ENCODE peak calls at places on chromosomes 6 and 20, in ten cellular contexts. I is activated B cell treated with CpG ODN at 0.5 μM for 24 hours, R is foreskin fibroblast, P is left ventricle myocardium inferior, F is fibroblast of pulmonary artery, W is RWPE2, H is OCI-LY7, X is pancreas, C is esophagus muscularis mucosa, J is colonic mucosa. V is an unnamed sample.

GRCh38 chr20:49513531-49513930 is 31.1 kb upstream of the KCNB1 start:
- DNase-seq in C (no peak), W (no peak), H (peak), I (no peak), F (no peak), X (no peak), J (no peak), R (no peak), P (no peak), V (no peak)

GRCh38 chr20:50438986-50439407 is 71.2 kb upstream of the PTPN1 start:
- DNase-seq in F (no peak), P (no peak), X (no peak), J (no peak), R (peak), C (no peak), W (peak), H (no peak), I (no peak), V (no peak)

GRCh38 chr20:21693322-21693721 is 12.1 kb upstream of the PAX1 start:
- DNase-seq in W (no peak), C (no peak), X (no peak), F (no peak), J (no peak), R (no peak), I (no peak), H (peak), P (no peak), V (no peak)

GRCh38 chr6:36691612-36692011 is 6.0 kb upstream of the RAB44 start:
- DNase-seq in X (no peak), W (no peak), J (no peak), R (no peak), H (no peak), F (no peak), C (no peak), I (no peak), P (no peak), V (no peak)

GRCh38 chr6:148239215-148239614 is 103.4 kb upstream of the SASH1 start:
- DNase-seq in F (no peak), X (no peak), H (no peak), I (no peak), J (no peak), C (peak), W (no peak), R (no peak), P (no peak), V (no peak)

GRCh38 chr6:169725270-169726048 is 1.2 kb upstream of the PHF10 start:
- DNase-seq in R (peak), W (peak), C (peak), P (peak), J (peak), F (peak), I (no peak), H (peak), X (peak), V (no peak)

GRCh38 chr6:170522565-170523183 is 30.4 kb downstream of the PSMB1 start:
- DNase-seq in C (no peak), F (peak), R (peak), J (no peak), I (no peak), H (no peak), X (no peak), P (no peak), W (no peak), V (no peak)

GRCh38 chr6:134577998-134578397 is 260.1 kb upstream of the SGK1 start:
- DNase-seq in F (peak), I (no peak), H (no peak), X (no peak), R (peak), P (no peak), J (no peak), C (no peak), W (no peak), V (no peak)

GRCh38 chr6:116663308-116663707 is 5.3 kb downstream of the ZUP1 start:
- DNase-seq in I (no peak), W (no peak), P (no peak), J (no peak), X (no peak), F (no peak), R (no peak), C (no peak), H (no peak), V (no peak)

GRCh38 chr20:9912858-9913434 is 74.1 kb upstream of the PAK5 start:
- DNase-seq in C (no peak), I (no peak), X (peak), P (no peak), H (peak), R (peak), F (peak), J (peak), W (no peak), V (peak)

GRCh38 chr20:13149371-13149770 is 71.7 kb upstream of the ISM1 start:
- DNase-seq in H (no peak), F (no peak), J (no peak), C (no peak), P (no peak), I (no peak), W (no peak), X (no peak), R (peak), V (no peak)

GRCh38 chr6:130900913-130901312 is 73.7 kb downstream of the SMLR1 start:
- DNase-seq in F (peak), R (peak), W (no peak), X (no peak), I (no peak), J (no peak), H (no peak), C (no peak), P (peak), V (no peak)

GRCh38 chr6:34982424-34982852 is 93.4 kb downstream of the ANKS1A start:
- DNase-seq in W (no peak), R (peak), X (no peak), P (no peak), J (no peak), H (peak), C (no peak), I (no peak), F (peak), V (no peak)

GRCh38 chr6:47414517-47415167 is 62.9 kb upstream of the CD2AP start:
- DNase-seq in I (no peak), W (no peak), J (no peak), X (no peak), C (no peak), R (peak), P (no peak), F (peak), H (peak), V (peak)

GRCh38 chr6:144710207-144710606 is 425.1 kb downstream of the UTRN start:
- DNase-seq in R (peak), W (no peak), H (no peak), C (no peak), X (no peak), F (peak), P (no peak), I (no peak), J (no peak), V (no peak)

GRCh38 chr20:64041781-64042771 is 6.1 kb downstream of the C20orf204 start:
- DNase-seq in W (no peak), R (peak), C (no peak), P (no peak), H (peak), J (no peak), X (no peak), I (no peak), F (no peak), V (peak)

GRCh38 chr6:161630674-161631073 is 356.8 kb upstream of the AGPAT4 start:
- DNase-seq in R (peak), I (no peak), X (no peak), C (no peak), J (no peak), F (no peak), P (no peak), W (no peak), H (no peak), V (no peak)

GRCh38 chr6:160386869-160387518 is 38.8 kb downstream of the SLC22A3 start:
- DNase-seq in X (peak), R (peak), H (no peak), I (no peak), C (no peak), P (peak), W (peak), J (no peak), F (peak), V (no peak)

GRCh38 chr6:15621203-15622044 is 41.4 kb downstream of the DTNBP1 start:
- DNase-seq in I (no peak), R (peak), J (peak), W (no peak), C (no peak), P (peak), F (peak), H (no peak), X (no peak), V (peak)

GRCh38 chr20:16714242-16714641 is 15.6 kb upstream of the SNRPB2 start:
- DNase-seq in H (no peak), R (no peak), W (no peak), F (no peak), I (no peak), X (no peak), J (no peak), P (no peak), C (no peak), V (no peak)

GRCh38 chr6:159095561-159096095 is 50.8 kb upstream of the TAGAP start:
- DNase-seq in P (no peak), J (peak), H (peak), I (no peak), X (no peak), R (no peak), C (no peak), F (no peak), W (no peak), V (no peak)

GRCh38 chr6:31892821-31893220 is 4.7 kb downstream of the EHMT2 start:
- DNase-seq in P (no peak), I (no peak), W (no peak), R (no peak), X (no peak), F (no peak), C (no peak), H (no peak), J (no peak), V (no peak)

GRCh38 chr6:163651910-163652309 is 237.4 kb downstream of the QKI start:
- DNase-seq in H (no peak), I (no peak), J (no peak), W (no peak), C (no peak), P (no peak), F (no peak), R (no peak), X (no peak), V (no peak)
- TF ChIP-seq CTCF in H (no peak), I (no peak), J (no peak), W (no peak), C (no peak), P (no peak), F (no peak), R (no peak), X (no peak), V (no peak)

DNA sequence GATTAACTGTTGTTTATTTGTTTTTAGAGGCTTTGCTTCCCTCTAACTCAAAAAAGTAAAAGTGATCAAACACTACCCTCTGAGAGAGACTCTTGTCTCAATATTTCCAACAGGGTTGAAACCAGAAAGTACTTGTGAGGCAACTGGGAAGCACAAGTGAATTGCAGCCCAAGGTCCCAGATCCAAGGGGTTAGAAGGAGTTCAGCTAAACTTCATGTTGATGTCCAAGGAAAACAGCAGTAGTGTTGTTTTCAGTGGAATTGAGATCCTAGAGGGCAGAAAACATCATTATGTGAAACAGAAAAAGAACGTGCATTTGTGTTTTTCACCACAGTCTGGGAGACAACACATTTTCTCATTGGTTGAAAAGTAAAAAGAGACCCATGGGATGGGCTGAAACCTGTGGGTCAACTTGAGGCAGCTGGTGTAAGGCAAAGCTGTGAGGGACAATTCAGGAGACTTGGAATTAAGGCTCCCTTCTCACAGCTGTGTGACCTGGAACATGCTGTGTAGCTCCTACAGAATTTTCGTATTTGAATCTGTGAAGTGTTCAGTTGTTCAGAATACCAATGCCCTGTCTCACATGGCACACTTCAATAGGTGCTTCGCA is 508.2 kb downstream of the BMP2 start:
- DNase-seq in W (no peak), P (no peak), H (no peak), R (no peak), I (no peak), F (no peak), J (no peak), C (no peak), X (no peak), V (no peak)
- TF ChIP-seq CTCF in W (no peak), P (no peak), H (no peak), R (no peak), I (no peak), F (no peak), J (no peak), C (no peak), X (no peak), V (no peak)

DNA sequence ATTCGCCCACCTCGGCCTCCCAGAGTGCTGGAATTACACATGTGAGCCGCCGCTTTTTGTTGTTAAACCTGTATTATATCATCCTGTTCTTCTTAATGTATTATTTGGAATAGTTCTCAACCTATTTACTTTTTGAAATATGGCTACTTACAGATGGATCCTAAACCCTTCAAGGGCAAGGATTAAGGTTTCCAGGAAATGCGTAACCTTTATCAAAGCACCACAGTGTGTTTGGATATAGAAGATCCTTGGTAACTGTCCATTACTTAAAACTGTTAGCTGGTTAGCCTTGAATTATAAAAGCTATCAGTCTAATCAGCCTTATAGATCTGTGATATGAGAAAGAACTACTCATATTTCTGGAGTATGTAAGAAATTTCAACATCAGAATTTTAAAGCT is 12.3 kb upstream of the RPN2 start:
- DNase-seq in P (no peak), I (no peak), X (no peak), C (no peak), H (no peak), J (no peak), W (no peak), R (no peak), F (no peak), V (no peak)
- TF ChIP-seq CTCF in P (no peak), I (no peak), X (no peak), C (no peak), H (no peak), J (no peak), W (no peak), R (no peak), F (no peak), V (no peak)

GRCh38 chr6:157047328-157047727 is 270.1 kb downstream of the ARID1B start:
- DNase-seq in P (no peak), R (no peak), J (no peak), W (no peak), C (no peak), I (no peak), X (no peak), F (no peak), H (no peak), V (no peak)

GRCh38 chr6:157046776-157047175 is 269.6 kb downstream of the ARID1B start:
- DNase-seq in X (no peak), J (no peak), F (no peak), R (no peak), H (no peak), W (no peak), I (no peak), P (no peak), C (no peak), V (no peak)

GRCh38 chr6:157047951-157048350 is 270.8 kb downstream of the ARID1B start:
- DNase-seq in J (no peak), I (no peak), R (no peak), F (peak), C (no peak), W (no peak), H (no peak), P (no peak), X (no peak), V (no peak)

GRCh38 chr6:157049126-157049525 is 271.9 kb downstream of the ARID1B start:
- DNase-seq in C (no peak), W (no peak), F (no peak), H (no peak), X (no peak), R (no peak), P (no peak), I (no peak), J (no peak), V (no peak)

GRCh38 chr6:157045831-157046454 is 268.8 kb downstream of the ARID1B start:
- DNase-seq in J (no peak), X (no peak), H (no peak), R (peak), F (peak), I (no peak), C (no peak), W (no peak), P (no peak), V (no peak)
- TF ChIP-seq CTCF in J (peak), X (peak), H (peak), R (peak), F (peak), I (no peak), C (peak), W (peak), P (peak), V (peak)

DNA sequence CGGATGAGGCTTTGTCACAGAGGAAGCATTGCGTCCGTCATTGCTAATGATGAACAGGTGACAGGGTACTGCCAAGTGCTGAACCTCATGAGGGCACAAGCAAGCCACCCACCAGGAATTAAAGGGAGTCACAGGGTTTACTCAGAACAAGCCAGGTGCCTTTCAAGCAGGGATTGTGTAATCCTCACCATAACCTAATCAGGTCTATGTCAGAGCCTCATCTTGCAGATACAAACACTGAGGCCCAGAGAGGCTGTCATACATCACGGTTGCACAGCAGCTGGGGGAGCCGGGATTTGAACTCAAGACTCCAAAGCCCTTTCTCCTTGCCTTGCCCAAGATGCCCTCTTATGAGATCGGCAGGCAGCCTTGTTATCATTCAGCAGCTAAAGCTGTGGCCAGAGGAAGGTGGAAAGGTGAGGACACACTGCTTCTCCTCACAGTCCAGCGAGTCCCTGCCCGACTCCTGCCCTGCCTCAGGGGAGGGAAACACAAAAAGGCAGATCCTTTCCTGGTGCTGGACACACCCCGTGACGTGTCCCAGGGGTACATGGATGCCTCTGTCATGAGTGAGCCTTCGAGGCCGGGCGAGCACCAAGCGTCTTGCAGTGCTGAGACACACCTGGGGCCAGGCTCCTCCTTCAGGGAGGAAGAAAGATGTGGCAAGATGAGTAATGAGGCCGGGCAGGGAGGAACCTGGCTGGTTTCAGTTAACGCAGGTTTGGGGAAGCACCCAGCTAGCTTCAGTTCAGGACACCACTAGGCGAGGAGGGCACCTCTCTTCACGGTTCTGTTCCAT is 214.9 kb downstream of the LY86 start:
- DNase-seq in W (peak), H (peak), F (no peak), P (no peak), R (no peak), C (no peak), J (peak), I (peak), X (no peak), V (peak)
- TF ChIP-seq CTCF in W (peak), H (no peak), F (no peak), P (no peak), R (no peak), C (no peak), J (no peak), I (no peak), X (no peak), V (no peak)

GRCh38 chr6:124400600-124400999 is 561.6 kb upstream of the RNF217 start:
- DNase-seq in R (no peak), X (no peak), F (no peak), I (no peak), J (no peak), P (no peak), C (no peak), W (no peak), H (no peak), V (no peak)
- TF ChIP-seq CTCF in R (no peak), X (no peak), F (no peak), I (no peak), J (peak), P (no peak), C (no peak), W (peak), H (no peak), V (no peak)

DNA sequence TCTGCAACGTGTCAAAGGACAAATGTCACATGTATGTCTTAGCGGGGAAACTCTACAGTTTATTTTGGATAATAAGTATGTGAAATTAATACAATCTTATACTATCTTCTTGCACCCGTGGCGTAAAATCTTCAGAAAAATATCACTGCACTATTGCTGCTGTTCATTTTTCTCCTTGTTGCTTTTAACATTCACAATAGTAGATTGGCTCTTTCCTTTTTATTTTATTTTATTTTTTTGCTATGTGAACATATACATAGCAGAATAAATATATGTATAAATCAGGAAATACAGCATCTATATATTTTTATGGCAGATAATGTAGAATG is 15.4 kb downstream of the GPR31 start:
- DNase-seq in F (no peak), X (no peak), P (no peak), C (no peak), R (no peak), H (no peak), I (no peak), W (no peak), J (no peak), V (no peak)
- TF ChIP-seq CTCF in F (no peak), X (no peak), P (no peak), C (no peak), R (no peak), H (peak), I (no peak), W (peak), J (no peak), V (no peak)

DNA sequence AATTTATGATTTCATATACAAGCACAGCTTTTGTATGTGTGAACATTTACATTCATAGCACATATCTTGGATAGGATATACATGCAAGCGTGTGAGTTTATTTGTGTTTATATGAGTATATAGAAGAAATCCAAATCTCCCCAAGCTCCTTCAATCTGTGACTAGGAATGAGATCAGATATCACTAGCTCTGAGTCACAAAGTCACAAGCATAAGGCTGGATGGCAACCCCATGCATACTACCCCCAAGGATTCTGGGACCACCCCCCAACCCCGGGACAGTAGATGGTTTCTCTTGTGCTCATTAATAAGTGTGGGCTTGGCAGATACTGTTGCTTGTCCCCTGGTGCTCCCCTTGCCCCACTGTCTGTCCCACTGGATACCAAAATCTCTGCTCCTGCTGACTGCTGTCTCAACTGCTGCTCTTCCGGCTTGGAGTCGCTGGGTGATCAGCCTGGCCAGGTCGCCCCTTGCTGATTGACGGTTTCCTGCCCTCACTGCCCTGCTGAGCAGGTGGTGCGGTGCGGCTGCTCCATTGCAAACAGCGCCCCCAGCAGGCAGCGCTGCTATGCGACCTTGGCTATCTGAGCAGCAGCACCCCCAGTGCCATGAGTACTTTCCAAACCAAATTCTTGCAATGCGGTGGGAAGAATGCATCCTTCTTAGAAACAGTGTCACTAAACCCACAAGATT is 279.4 kb downstream of the CD83 start:
- DNase-seq in H (no peak), W (no peak), X (no peak), J (no peak), I (peak), C (peak), F (no peak), P (no peak), R (peak), V (peak)
- TF ChIP-seq CTCF in H (peak), W (peak), X (no peak), J (no peak), I (no peak), C (no peak), F (peak), P (no peak), R (no peak), V (peak)